ENCODE peak calls at places on chromosomes 16 and 17, in seven cellular contexts. E is IMR-90, L is H9, B is mesendoderm, A is mesenchymal stem cell, G is H1, S is neuronal stem cell. M is an unnamed sample.

GRCh38 chr17:18371455-18371854 is 6.1 kb upstream of the EVPLL start:
- DNase-seq in G (no peak), S (no peak), L (no peak), A (no peak), B (no peak), E (no peak), M (no peak)

GRCh38 chr16:75116081-75116910 is at the start of gene LDHD:
- DNase-seq in A (no peak), E (no peak), L (peak), S (no peak), G (peak), B (peak), M (no peak)

GRCh38 chr16:59878479-59878878 is 1144.4 kb upstream of the GOT2 start:
- DNase-seq in B (no peak), L (no peak), E (peak), A (no peak), G (no peak), S (no peak), M (no peak)

GRCh38 chr16:82758406-82758805 is 131.6 kb downstream of the CDH13 start:
- DNase-seq in L (no peak), S (no peak), E (no peak), A (no peak), B (no peak), G (no peak), M (no peak)

GRCh38 chr17:74478369-74479100 is 12.1 kb downstream of the CD300A start:
- DNase-seq in B (no peak), S (no peak), E (no peak), L (no peak), G (no peak), A (no peak), M (peak)

GRCh38 chr17:4665027-4665426 is 23.5 kb upstream of the ALOX15 start:
- DNase-seq in S (no peak), L (no peak), E (no peak), A (no peak), G (no peak), B (no peak), M (no peak)

GRCh38 chr17:58005728-58006562 is 1.1 kb downstream of the SRSF1 start:
- DNase-seq in S (no peak), B (no peak), G (no peak), A (no peak), E (no peak), L (no peak), M (no peak)

GRCh38 chr17:73632513-73632912 is 11.7 kb downstream of the SDK2 start:
- DNase-seq in A (no peak), E (no peak), S (no peak), L (no peak), G (no peak), B (no peak), M (no peak)

GRCh38 chr17:42409467-42410351 is 13.3 kb downstream of the CAVIN1 start:
- DNase-seq in E (peak), S (no peak), G (no peak), B (no peak), L (no peak), A (peak), M (peak)

GRCh38 chr16:7086842-7087616 is 245.6 kb upstream of the RBFOX1 start:
- DNase-seq in B (peak), L (peak), G (peak), A (no peak), E (no peak), S (peak), M (peak)

GRCh38 chr16:30980959-30981358 is 4.0 kb upstream of the HSD3B7 start:
- DNase-seq in S (no peak), G (no peak), B (no peak), L (no peak), E (no peak), A (no peak), M (no peak)

GRCh38 chr17:9632741-9633140 is 12.6 kb upstream of the USP43 start:
- DNase-seq in E (no peak), L (no peak), G (no peak), A (no peak), S (no peak), B (no peak), M (no peak)

GRCh38 chr17:62163847-62164246 is 98.8 kb upstream of the MED13 start:
- DNase-seq in B (no peak), A (no peak), E (no peak), G (no peak), S (no peak), L (no peak), M (peak)

GRCh38 chr17:68461589-68461988 is 4.3 kb upstream of the WIPI1 start:
- DNase-seq in B (no peak), L (peak), S (no peak), E (no peak), A (no peak), G (no peak), M (no peak)

GRCh38 chr16:13021996-13022395 is 120.6 kb downstream of the SHISA9 start:
- DNase-seq in E (no peak), B (no peak), G (no peak), L (no peak), A (no peak), S (no peak), M (no peak)

GRCh38 chr17:1485311-1485747 is 7.2 kb downstream of the MYO1C start:
- DNase-seq in L (peak), S (peak), G (no peak), A (peak), E (no peak), B (peak), M (peak)

GRCh38 chr17:18159551-18160120 is 24.0 kb upstream of the ALKBH5 start:
- DNase-seq in L (no peak), G (no peak), E (peak), S (no peak), A (peak), B (no peak), M (no peak)

GRCh38 chr16:27314161-27314723 is 468 bp downstream of the IL4R start:
- DNase-seq in G (peak), B (peak), E (peak), S (no peak), A (peak), L (no peak), M (peak)

GRCh38 chr16:66135376-66135775 is 231.1 kb upstream of the CDH5 start:
- DNase-seq in L (no peak), S (no peak), G (no peak), E (peak), A (no peak), B (no peak), M (no peak)

GRCh38 chr16:67653131-67654068 is 6.7 kb downstream of the ACD start:
- DNase-seq in L (no peak), A (peak), S (no peak), B (no peak), G (no peak), E (no peak), M (no peak)

GRCh38 chr16:19846421-19846820 is 38.2 kb downstream of the GPRC5B start:
- DNase-seq in S (no peak), G (no peak), L (no peak), B (no peak), A (no peak), E (no peak), M (no peak)

GRCh38 chr16:88008835-88009234 is 57.6 kb downstream of the BANP start:
- DNase-seq in B (no peak), A (no peak), L (no peak), E (no peak), S (no peak), G (no peak), M (no peak)
- H2BK5ac ChIP-seq in B (no peak), A (no peak), L (peak), E (no peak), S (no peak), G (peak), M (no peak)

DNA sequence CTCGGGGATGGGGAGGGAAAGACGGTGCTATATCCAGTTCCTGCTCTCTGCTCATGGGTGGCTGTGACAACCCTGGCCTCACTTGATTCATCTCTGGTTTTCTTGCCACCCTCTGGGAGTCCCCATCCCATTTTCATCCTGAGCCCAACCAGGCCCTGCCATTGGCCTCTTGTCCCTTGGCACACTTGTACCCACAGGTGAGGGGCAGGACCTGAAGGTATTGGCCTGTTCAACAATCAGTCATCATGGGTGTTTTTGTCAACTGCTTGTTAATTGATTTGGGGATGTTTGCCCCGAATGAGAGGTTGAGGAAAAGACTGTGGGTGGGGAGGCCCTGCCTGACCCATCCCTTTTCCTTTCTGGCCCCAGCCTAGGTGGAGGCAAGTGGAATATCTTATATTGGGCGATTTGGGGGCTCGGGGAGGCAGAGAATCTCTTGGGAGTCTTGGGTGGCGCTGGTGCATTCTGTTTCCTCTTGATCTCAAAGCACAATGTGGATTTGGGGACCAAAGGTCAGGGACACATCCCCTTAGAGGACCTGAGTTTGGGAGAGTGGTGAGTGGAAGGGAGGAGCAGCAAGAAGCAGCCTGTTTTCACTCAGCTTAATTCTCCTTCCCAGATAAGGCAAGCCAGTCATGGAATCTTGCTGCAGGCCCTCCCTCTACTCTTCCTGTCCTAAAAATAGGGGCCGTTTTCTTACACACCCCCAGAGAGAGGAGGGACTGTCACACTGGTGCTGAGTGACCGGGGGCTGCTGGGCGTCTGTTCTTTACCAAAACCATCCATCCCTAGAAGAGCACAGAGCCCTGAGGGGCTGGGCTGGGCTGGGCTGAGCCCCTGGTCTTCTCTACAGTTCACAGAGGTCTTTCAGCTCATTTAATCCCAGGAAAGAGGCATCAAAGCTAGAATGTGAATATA is 4.8 kb upstream of the LASP1NB start:
- DNase-seq in S (no peak), E (no peak), L (no peak), G (no peak), B (no peak), A (no peak), M (no peak)
- H2BK5ac ChIP-seq in S (no peak), E (peak), L (no peak), G (no peak), B (no peak), A (no peak), M (no peak)

DNA sequence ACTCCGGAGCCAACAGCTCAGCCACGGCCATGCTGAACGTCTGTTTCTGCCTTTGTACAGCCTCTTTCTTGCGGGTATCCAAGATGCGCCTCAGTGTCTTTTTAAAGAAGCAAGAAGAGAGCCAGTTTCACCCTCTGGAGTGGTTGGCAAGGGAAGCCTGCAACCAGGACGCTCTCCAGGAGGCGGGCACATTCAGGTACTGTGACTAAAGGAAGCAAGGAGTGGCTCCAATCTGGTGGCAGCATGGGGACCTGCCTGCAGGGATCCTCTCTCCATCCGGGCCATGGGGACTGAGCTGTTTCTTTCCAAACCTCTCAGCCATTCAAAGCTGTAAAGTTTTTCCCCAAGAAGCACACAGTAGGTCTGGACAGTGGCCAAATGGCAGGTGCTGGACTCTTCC is 60.6 kb upstream of the ENDOV start:
- DNase-seq in S (no peak), B (no peak), L (no peak), E (no peak), G (no peak), A (no peak), M (no peak)
- H2BK5ac ChIP-seq in S (no peak), B (no peak), L (no peak), E (no peak), G (no peak), A (no peak), M (no peak)

DNA sequence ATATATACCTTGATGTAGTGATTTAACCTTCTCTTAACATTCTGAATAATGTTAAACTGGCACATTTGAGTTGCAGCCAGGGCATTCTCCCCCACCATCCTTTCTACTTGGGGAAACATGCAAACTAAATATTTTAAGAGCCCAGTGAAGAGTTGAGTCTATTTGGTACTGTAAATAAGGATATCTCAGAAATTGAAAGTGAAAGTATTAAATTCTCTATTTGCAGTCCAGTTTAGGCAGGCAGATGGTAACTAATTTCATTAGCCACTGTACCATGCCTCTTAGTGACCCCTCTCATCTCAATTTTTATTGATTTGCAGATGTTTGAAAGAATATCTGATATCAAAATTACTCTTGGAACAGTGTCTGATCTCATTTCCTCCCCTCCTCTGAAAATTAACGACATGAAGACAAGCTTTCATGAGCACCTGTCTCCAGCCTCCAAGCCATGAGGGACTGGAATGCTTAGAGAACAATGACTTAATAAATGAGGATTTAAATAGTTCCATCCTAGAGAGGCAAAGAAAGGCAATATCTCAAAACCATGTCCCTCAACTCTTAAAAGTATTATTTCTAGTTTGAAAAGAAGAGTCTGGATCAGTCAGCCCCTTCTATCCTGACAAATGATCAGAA is 137.3 kb downstream of the ANKFN1 start:
- DNase-seq in S (no peak), E (no peak), A (peak), L (no peak), G (no peak), B (no peak), M (no peak)
- H2BK5ac ChIP-seq in S (no peak), E (peak), A (no peak), L (no peak), G (no peak), B (no peak), M (no peak)

DNA sequence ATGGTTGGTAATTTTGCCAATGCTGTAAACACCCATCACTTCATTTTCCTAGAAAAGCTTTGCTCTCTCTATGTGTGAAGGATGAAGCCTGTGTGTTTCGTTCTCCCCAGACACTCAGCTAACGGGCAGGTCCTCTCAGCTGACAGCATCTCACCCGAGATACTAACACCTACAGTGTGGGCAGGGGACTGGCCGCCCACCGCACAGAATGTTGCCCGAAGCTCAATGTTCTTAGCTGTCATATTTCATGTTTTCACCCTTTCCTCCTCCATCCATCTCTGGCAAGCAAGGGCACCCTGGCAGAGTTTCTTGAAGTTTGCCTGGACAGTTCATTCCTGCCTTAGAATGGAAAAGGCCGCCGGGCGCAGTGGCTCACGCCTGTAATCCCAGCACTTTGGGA is 37.5 kb upstream of the TEX2 start:
- DNase-seq in S (no peak), L (no peak), A (no peak), E (no peak), B (no peak), G (no peak), M (no peak)
- H2BK5ac ChIP-seq in S (no peak), L (no peak), A (no peak), E (no peak), B (no peak), G (no peak), M (no peak)